ENCODE peak calls at places on chromosomes 5 and 9, in ten cellular contexts. M, Y, L, K, C, G, F, T, N and V are unnamed samples.

GRCh38 chr5:175922192-175922885 is 45.8 kb downstream of the THOC3 start:
- DNase-seq in M (no peak), Y (no peak), L (no peak), K (no peak), C (no peak), G (no peak), F (peak), T (peak), N (no peak), V (no peak)

GRCh38 chr9:74497750-74498615 is 848 bp downstream of the RORB start:
- DNase-seq in M (no peak), Y (peak), L (no peak), K (peak), C (no peak), G (no peak), F (no peak), T (peak), N (peak), V (peak)

GRCh38 chr5:912356-913091 is 19.8 kb downstream of the TRIP13 start:
- DNase-seq in M (peak), Y (no peak), L (no peak), K (peak), C (no peak), G (no peak), F (peak), T (peak), N (peak), V (no peak)

GRCh38 chr5:103034662-103035392 is 85.1 kb downstream of the GIN1 start:
- DNase-seq in M (no peak), Y (no peak), L (no peak), K (no peak), C (no peak), G (no peak), F (no peak), T (no peak), N (no peak), V (no peak)

GRCh38 chr9:76181020-76181641 is 213.1 kb downstream of the RFK start:
- DNase-seq in M (no peak), Y (no peak), L (no peak), K (no peak), C (no peak), G (no peak), F (peak), T (peak), N (no peak), V (no peak)

GRCh38 chr5:167634432-167634831 is 657.0 kb upstream of the WWC1 start:
- DNase-seq in M (no peak), Y (no peak), L (no peak), K (no peak), C (no peak), G (no peak), F (peak), T (peak), N (no peak), V (no peak)

GRCh38 chr5:27962201-27962600 is 923.8 kb upstream of the CDH9 start:
- DNase-seq in M (no peak), Y (no peak), L (no peak), K (no peak), C (no peak), G (no peak), F (no peak), T (no peak), N (no peak), V (no peak)

GRCh38 chr5:143143973-143144372 is 259.5 kb downstream of the NR3C1 start:
- DNase-seq in M (no peak), Y (no peak), L (no peak), K (no peak), C (no peak), G (no peak), F (peak), T (no peak), N (no peak), V (no peak)

GRCh38 chr5:61306531-61307195 is 25.4 kb upstream of the ZSWIM6 start:
- DNase-seq in M (no peak), Y (no peak), L (no peak), K (no peak), C (no peak), G (no peak), F (peak), T (peak), N (no peak), V (peak)

GRCh38 chr9:110148384-110148783 is 59.6 kb downstream of the C9orf152 start:
- DNase-seq in M (no peak), Y (no peak), L (no peak), K (peak), C (no peak), G (no peak), F (peak), T (no peak), N (no peak), V (no peak)

GRCh38 chr9:111102793-111103474 is 64.7 kb upstream of the LPAR1 start:
- DNase-seq in M (no peak), Y (no peak), L (no peak), K (no peak), C (no peak), G (no peak), F (peak), T (no peak), N (no peak), V (no peak)

GRCh38 chr9:22742401-22742800 is 295.8 kb downstream of the DMRTA1 start:
- DNase-seq in M (no peak), Y (no peak), L (no peak), K (no peak), C (no peak), G (no peak), F (no peak), T (no peak), N (no peak), V (no peak)

GRCh38 chr9:137028281-137029057 is 432 bp upstream of the ABCA2 start:
- DNase-seq in M (peak), Y (peak), L (no peak), K (peak), C (no peak), G (no peak), F (peak), T (peak), N (no peak), V (peak)

GRCh38 chr9:16029796-16030363 is 477.0 kb downstream of the CCDC171 start:
- DNase-seq in M (no peak), Y (no peak), L (no peak), K (no peak), C (no peak), G (no peak), F (no peak), T (no peak), N (no peak), V (no peak)

GRCh38 chr5:6356578-6357164 is 21.7 kb downstream of the MED10 start:
- DNase-seq in M (no peak), Y (no peak), L (no peak), K (no peak), C (no peak), G (no peak), F (no peak), T (no peak), N (peak), V (no peak)

GRCh38 chr5:62621280-62621679 is 42.7 kb downstream of the LRRC70 start:
- DNase-seq in M (no peak), Y (no peak), L (no peak), K (no peak), C (no peak), G (peak), F (no peak), T (no peak), N (no peak), V (no peak)

GRCh38 chr5:79982136-79982535 is 8.9 kb downstream of the MTX3 start:
- DNase-seq in M (no peak), Y (no peak), L (no peak), K (no peak), C (no peak), G (no peak), F (no peak), T (no peak), N (no peak), V (no peak)

GRCh38 chr9:105475302-105475701 is 27.5 kb downstream of the FSD1L start:
- DNase-seq in M (no peak), Y (no peak), L (no peak), K (no peak), C (no peak), G (no peak), F (peak), T (peak), N (no peak), V (no peak)

GRCh38 chr9:97557606-97558095 is 56.2 kb downstream of the TMOD1 start:
- DNase-seq in M (peak), Y (peak), L (peak), K (peak), C (peak), G (no peak), F (no peak), T (no peak), N (peak), V (no peak)

GRCh38 chr9:134775552-134775951 is 105.1 kb upstream of the FCN2 start:
- DNase-seq in M (no peak), Y (no peak), L (no peak), K (no peak), C (no peak), G (no peak), F (peak), T (no peak), N (no peak), V (no peak)

GRCh38 chr9:16561121-16561520 is 309.3 kb downstream of the BNC2 start:
- DNase-seq in M (no peak), Y (no peak), L (no peak), K (no peak), C (no peak), G (no peak), F (no peak), T (no peak), N (no peak), V (no peak)

GRCh38 chr9:120091206-120091605 is 488.8 kb downstream of the CDK5RAP2 start:
- DNase-seq in M (no peak), Y (no peak), L (no peak), K (no peak), C (no peak), G (no peak), F (no peak), T (no peak), N (no peak), V (no peak)
- TF ChIP-seq POLR2A in M (no peak), Y (no peak), L (no peak), K (no peak), C (no peak), G (no peak), F (no peak), T (no peak), N (no peak), V (no peak)

DNA sequence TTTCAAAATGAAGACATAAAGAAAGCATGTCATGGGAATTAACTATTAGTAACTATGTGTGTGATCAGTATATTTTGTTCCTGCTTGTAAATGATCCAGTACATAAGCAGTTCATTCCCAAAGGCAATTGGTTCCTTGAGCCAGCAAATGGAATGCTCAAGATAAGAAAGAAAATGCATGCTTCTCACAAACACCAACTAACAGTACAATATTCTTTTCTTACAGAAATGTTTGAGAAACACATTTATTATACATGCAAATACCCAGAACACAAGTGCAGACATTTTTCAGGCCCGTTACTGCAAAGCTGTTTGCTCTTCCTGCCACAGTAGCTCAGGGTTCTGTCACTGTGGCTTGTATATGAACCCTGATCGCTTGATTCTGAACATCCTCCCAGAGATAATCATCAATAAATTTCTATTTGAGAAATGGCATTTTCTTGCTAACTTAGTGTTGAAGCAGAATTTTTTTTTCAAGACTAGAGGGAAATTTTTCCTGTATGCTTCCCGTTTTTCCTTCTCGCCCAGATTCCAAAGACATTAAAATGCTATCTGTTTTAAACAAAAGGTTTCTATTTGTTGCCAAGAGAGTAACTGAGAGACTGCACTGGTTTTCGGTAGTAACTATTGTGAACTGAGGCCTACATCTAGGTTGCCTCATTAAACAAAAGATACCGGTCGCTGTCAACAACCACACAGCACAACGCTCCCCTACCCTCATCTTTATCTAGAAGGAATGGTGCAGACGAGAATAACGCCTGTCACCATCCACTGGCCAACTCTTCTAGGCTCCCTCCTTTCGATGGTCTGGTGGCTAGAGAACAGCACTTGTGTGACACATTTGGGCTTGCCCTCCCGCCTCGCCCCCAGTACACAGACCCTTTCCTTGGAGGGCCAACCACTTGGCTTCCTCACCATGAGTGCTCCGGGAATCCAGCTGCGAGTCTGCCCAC is 1.7 kb downstream of the GNAQ start:
- DNase-seq in M (no peak), Y (no peak), L (no peak), K (no peak), C (peak), G (no peak), F (peak), T (peak), N (no peak), V (no peak)
- TF ChIP-seq POLR2A in M (no peak), Y (no peak), L (no peak), K (no peak), C (no peak), G (no peak), F (no peak), T (no peak), N (no peak), V (no peak)

DNA sequence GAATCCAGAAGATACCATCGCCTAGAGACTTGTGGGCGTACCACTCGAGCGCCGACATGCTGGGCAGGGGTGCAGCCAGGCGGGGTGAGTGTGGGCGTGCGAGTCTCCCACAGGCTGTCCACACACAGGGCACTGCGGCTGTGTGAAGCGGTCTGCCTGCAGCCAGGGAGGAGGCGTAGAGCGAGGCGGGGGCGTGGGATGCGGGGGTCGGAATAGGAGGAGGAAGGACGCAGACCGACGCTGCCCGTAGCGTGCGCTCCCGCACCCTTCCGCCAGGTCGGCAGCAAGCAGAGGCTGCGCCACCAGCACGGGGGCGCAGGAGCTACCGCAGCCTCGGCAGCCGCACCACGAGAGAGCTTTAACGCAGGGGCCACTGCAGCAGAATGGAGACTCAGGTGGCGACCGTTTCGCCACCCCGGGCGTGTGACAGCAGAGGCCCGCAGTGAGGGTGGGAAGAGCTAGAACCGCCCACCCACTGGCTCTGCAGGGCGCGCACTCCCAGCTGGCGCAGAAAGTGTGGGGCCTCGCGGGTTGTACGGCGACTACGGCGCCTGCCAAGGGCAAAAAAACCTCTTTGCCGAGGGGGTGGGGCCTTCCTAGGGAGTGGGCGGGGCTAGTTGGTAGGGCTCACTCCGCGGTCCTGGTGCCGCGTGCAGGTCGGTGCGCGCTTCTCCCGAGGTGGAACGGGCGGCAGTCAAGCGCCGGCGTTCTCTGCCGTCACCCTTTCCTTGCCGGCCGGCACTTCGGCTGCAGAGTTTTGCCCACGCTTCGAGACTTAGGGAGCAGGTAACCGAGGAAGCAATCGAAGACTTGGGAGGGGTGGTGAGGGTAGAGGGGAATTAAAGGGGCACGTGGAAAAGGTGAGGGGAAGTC is at the start of the genes MBLAC2 and POLR3G:
- DNase-seq in M (peak), Y (peak), L (peak), K (peak), C (peak), G (peak), F (peak), T (peak), N (peak), V (peak)
- TF ChIP-seq POLR2A in M (no peak), Y (no peak), L (peak), K (peak), C (peak), G (peak), F (no peak), T (peak), N (no peak), V (peak)

DNA sequence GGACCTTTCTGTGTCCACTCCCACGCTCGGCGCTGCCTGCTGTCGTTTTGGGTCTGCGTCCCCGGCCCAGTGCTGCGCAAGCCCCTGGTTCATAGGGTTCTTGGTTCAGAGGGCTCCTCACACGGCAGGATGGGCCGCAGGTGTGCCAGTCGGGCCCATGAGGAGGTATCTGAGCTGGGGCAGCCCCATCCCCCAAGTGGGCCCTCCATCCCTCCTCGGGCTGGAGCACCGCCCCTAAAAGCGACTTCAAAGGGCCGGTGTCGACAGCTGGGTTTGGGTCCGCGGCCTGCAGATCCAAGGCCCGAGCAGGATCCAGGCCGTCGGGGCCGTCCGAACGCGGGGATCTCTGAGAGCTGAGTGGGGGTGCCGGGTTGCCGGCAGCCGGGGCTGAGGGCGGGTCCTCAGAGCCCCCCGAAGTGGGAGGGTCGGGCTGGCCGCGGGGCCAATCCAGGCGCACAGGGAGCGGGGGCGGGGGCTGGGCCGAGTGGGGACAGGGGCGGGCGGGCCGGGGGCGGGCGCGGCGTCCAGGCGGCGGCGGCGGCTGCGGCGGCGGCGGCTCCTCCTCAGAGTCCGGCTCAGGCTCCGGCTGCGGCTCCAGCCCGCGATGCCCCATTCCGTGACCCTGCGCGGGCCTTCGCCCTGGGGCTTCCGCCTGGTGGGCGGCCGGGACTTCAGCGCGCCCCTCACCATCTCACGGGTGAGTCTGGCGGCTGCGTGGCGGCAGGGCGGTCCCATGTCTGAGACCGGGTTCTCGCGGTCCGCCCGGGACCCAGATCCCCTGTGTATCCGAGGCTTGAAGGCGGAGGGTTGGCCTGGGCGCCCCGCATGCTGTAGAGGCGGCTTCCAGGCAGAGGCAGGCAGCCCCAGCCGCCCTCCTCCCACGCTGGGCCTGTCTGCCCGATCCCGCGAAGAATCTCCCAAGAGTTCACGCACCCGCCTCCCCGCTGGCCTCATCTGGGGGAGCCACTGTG is at the start of gene PDLIM4:
- DNase-seq in M (no peak), Y (peak), L (no peak), K (peak), C (peak), G (no peak), F (no peak), T (no peak), N (peak), V (peak)
- TF ChIP-seq POLR2A in M (no peak), Y (no peak), L (peak), K (no peak), C (peak), G (no peak), F (peak), T (no peak), N (no peak), V (no peak)

DNA sequence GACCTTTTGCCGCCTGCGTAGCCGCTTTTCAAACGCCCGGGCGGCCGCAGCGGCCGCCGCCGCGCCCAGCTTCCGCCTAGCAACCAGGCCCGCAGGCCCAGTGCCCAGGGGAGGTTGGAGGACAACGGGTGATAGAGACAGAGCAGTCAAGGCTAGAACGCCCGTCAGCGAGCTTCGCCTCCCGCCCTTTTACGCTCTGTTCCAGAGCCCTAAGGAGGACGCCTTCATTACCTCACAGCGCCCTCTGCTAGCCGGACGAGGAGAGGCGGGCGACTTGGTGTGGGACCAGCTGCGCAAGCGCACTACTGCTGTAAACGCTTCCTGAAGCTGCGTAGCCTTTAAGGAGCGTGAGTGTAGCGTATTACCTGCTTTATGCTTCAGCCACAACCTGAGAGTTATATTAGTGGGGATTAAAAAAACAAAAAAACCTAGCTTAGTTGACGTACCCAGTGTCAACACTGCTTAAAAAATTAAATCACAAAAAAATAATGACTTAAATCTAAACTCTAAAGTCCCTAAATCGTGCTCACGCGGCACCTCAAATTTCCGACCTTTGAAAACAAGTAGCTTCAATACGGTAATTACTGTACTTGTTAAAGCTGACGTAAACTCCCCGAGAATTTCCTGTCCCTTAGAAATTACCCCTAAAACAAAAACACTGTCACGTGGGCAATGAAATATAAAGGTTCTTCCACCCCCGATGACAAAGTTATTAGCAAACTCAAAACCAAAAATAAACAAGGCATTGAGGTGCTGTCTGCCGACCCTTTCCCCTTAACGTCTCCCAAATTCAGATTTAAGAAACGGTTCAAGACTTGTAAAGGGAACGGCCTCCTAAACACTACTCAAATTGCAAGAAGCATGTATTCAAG is at the start of gene CEP120:
- DNase-seq in M (peak), Y (peak), L (peak), K (peak), C (peak), G (peak), F (peak), T (peak), N (peak), V (peak)
- TF ChIP-seq POLR2A in M (peak), Y (peak), L (peak), K (peak), C (peak), G (peak), F (peak), T (peak), N (no peak), V (peak)

GRCh38 chr9:128819716-128820664 is 1.7 kb downstream of the ENDOG start:
- DNase-seq in M (no peak), Y (peak), L (no peak), K (no peak), C (peak), G (no peak), F (no peak), T (no peak), N (no peak), V (no peak)
- TF ChIP-seq POLR2A in M (no peak), Y (no peak), L (no peak), K (no peak), C (no peak), G (no peak), F (no peak), T (no peak), N (no peak), V (no peak)

GRCh38 chr5:179612577-179613459 is 10.7 kb downstream of the HNRNPH1 start:
- DNase-seq in M (no peak), Y (no peak), L (no peak), K (no peak), C (peak), G (no peak), F (no peak), T (no peak), N (no peak), V (no peak)
- TF ChIP-seq POLR2A in M (no peak), Y (no peak), L (no peak), K (no peak), C (no peak), G (peak), F (no peak), T (no peak), N (no peak), V (peak)

GRCh38 chr5:59665086-59665831 is 228.3 kb downstream of the PDE4D start:
- DNase-seq in M (no peak), Y (no peak), L (no peak), K (no peak), C (no peak), G (no peak), F (no peak), T (no peak), N (no peak), V (no peak)
- TF ChIP-seq POLR2A in M (no peak), Y (no peak), L (no peak), K (no peak), C (no peak), G (no peak), F (no peak), T (no peak), N (no peak), V (no peak)